ENCODE peak calls at places on chromosomes 11 and 22, in four cellular contexts. N is cardiac muscle cell; E is left lung; T is CD8-positive, alpha-beta T cell. G is an unnamed sample.
A peak's percentile ranks its signal among the peaks of the same experiment; 100 is the strongest.

GRCh38 chr22:30882181-30882771 is 86.3 kb downstream of the MORC2 start:
- DNase-seq in N (no peak), E (no peak), T (no peak), G (no peak)

GRCh38 chr22:40764743-40765441 is 54.3 kb downstream of the SLC25A17 start:
- DNase-seq in N (no peak), E (no peak), T (peak; percentile 25), G (no peak)

GRCh38 chr22:28112548-28113043 is 193.5 kb upstream of the PITPNB start:
- DNase-seq in N (peak; percentile 68), E (no peak), T (no peak), G (no peak)

GRCh38 chr11:131378931-131379330 is 8.5 kb downstream of the NTM start:
- DNase-seq in N (no peak), E (no peak), T (no peak), G (no peak)

GRCh38 chr22:43777204-43777671 is 34.9 kb downstream of the EFCAB6 start:
- DNase-seq in N (no peak), E (no peak), T (no peak), G (no peak)

GRCh38 chr11:74748211-74749126 is at the start of gene RNF169:
- DNase-seq in N (peak; percentile 98), E (peak; percentile 96), T (peak; percentile 90), G (peak; percentile 83)

GRCh38 chr22:19962246-19962908 is 20.8 kb upstream of the TXNRD2 start:
- DNase-seq in N (peak; percentile 89), E (peak; percentile 72), T (peak; percentile 76), G (peak; percentile 50)

GRCh38 chr11:2554338-2555240 is 109.8 kb downstream of the KCNQ1 start:
- DNase-seq in N (no peak), E (peak; percentile 27), T (no peak), G (no peak)

GRCh38 chr11:61816736-61817455 is at the start of gene FADS1:
- DNase-seq in N (peak; percentile 99), E (peak; percentile 92), T (peak; percentile 73), G (peak; percentile 59)

GRCh38 chr11:24496371-24496727 is 504 bp upstream of the LUZP2 start:
- DNase-seq in N (no peak), E (no peak), T (no peak), G (no peak)

GRCh38 chr22:31286360-31287255 is 5.7 kb downstream of the PIK3IP1 start:
- DNase-seq in N (peak; percentile 20), E (peak; percentile 52), T (peak; percentile 77), G (peak; percentile 72)

GRCh38 chr11:12088531-12088930 is 21.9 kb upstream of the MICAL2 start:
- DNase-seq in N (no peak), E (no peak), T (no peak), G (no peak)

GRCh38 chr22:20906387-20906767 is 10.8 kb upstream of the CRKL start:
- DNase-seq in N (no peak), E (no peak), T (no peak), G (no peak)

GRCh38 chr11:8283510-8284272 is 20.0 kb upstream of the LMO1 start:
- DNase-seq in N (peak; percentile 91), E (no peak), T (no peak), G (no peak)

GRCh38 chr11:46315783-46316563 is 31.3 kb upstream of the DGKZ start:
- DNase-seq in N (no peak), E (no peak), T (no peak), G (no peak)

GRCh38 chr11:15471709-15472404 is 357.1 kb downstream of the INSC start:
- DNase-seq in N (no peak), E (no peak), T (no peak), G (no peak)

GRCh38 chr11:94694309-94695060 is 73.7 kb upstream of the AMOTL1 start:
- DNase-seq in N (peak; percentile 28), E (no peak), T (no peak), G (no peak)

GRCh38 chr11:32706985-32707736 is 87.3 kb downstream of the CCDC73 start:
- DNase-seq in N (no peak), E (no peak), T (no peak), G (no peak)

GRCh38 chr11:118398797-118399564 is 2.4 kb upstream of the ATP5MG start:
- DNase-seq in N (no peak), E (no peak), T (peak; percentile 82), G (peak; percentile 35)

GRCh38 chr22:22763512-22763911 is 119.1 kb downstream of the GGTLC2 start:
- DNase-seq in N (no peak), E (no peak), T (no peak), G (no peak)

GRCh38 chr11:118612378-118612777 is 5.0 kb downstream of the PHLDB1 start:
- DNase-seq in N (no peak), E (no peak), T (no peak), G (no peak)

GRCh38 chr11:105609341-105609781 is 512 bp upstream of the GRIA4 start:
- DNase-seq in N (peak; percentile 23), E (no peak), T (no peak), G (no peak)

GRCh38 chr22:42294034-42294985 is 23.9 kb upstream of the TCF20 start:
- DNase-seq in N (peak; percentile 87), E (peak; percentile 52), T (peak; percentile 47), G (peak; percentile 30)

GRCh38 chr11:17298302-17298701 is 21.8 kb downstream of the NUCB2 start:
- DNase-seq in N (no peak), E (no peak), T (peak; percentile 37), G (no peak)

DNA sequence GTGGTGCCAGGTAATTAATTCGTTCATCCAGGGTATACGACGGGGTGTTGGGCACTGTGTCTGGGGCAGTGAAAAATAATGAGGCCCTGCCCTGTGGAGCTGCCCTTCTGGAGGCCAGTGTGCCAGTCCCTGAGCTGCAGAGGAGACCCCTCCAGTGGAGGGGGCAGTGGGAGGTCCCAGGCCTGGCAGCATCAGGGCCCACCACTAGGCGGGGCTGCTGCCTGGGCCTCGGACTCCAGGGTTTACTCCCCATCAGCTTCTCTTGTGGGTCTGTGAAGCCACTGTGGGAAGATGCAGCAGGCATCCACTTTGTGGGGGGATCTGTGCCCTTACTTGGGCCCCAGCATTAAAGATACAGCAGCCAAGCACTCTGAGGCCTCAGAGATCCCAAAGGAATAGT is 17.4 kb upstream of the TMPRSS6 start:
- DNase-seq in N (peak; percentile 19), E (no peak), T (no peak), G (no peak)
- TF ChIP-seq CTCF in N (peak; percentile 33), E (no peak), T (peak; percentile 31), G (peak; percentile 10)

GRCh38 chr11:125455851-125456250 is 40.2 kb downstream of the FEZ1 start:
- DNase-seq in N (no peak), E (no peak), T (no peak), G (no peak)

GRCh38 chr11:125451400-125452124 is 44.5 kb downstream of the FEZ1 start:
- DNase-seq in N (peak; percentile 87), E (no peak), T (no peak), G (no peak)

GRCh38 chr11:125449586-125449985 is 46.5 kb downstream of the FEZ1 start:
- DNase-seq in N (no peak), E (no peak), T (no peak), G (no peak)

GRCh38 chr11:125454047-125454446 is 42.0 kb downstream of the FEZ1 start:
- DNase-seq in N (no peak), E (no peak), T (no peak), G (no peak)

GRCh38 chr11:125452125-125452470 is 44.0 kb downstream of the FEZ1 start:
- DNase-seq in N (no peak), E (no peak), T (no peak), G (no peak)
- H3K27ac ChIP-seq in N (peak overlapping the region; percentile 74), E (peak overlapping the region; percentile 42), T (no peak overlapping the region), G (no peak overlapping the region)

GRCh38 chr11:101326141-101326540 is 196.5 kb upstream of the PGR start:
- DNase-seq in N (no peak), E (no peak), T (no peak), G (no peak)

GRCh38 chr11:101321222-101321621 is 191.6 kb upstream of the PGR start:
- DNase-seq in N (no peak), E (peak; percentile 70), T (no peak), G (no peak)

GRCh38 chr11:101327908-101328307 is 198.3 kb upstream of the PGR start:
- DNase-seq in N (no peak), E (no peak), T (no peak), G (no peak)

DNA sequence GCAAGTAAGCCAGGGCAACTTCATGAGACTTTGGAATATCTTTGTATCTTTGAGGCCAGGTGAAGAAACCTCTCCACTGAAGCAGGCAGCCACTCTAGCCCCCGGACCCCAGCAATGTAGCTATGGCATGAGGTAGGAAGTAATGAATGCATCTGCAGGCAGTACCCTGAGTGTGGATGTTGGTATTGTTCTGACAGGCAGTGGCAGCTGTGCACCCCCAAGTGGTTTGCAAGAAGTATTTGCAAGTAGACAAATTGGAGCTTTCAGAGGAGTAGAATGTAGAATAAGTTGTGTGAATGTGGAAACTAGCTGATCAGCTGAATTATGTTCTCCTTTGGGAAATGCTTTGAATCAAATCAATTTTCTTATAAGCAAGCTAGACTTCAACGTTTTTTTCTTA is 194.4 kb upstream of the PGR start:
- DNase-seq in N (peak; percentile 2), E (no peak), T (no peak), G (no peak)
- TF ChIP-seq CTCF in N (peak; percentile 8), E (no peak), T (no peak), G (no peak)

GRCh38 chr11:128448487-128448886 is 138.9 kb downstream of the ETS1 start:
- DNase-seq in N (no peak), E (no peak), T (no peak), G (no peak)

GRCh38 chr11:128448981-128449713 is 138.2 kb downstream of the ETS1 start:
- DNase-seq in N (no peak), E (no peak), T (no peak), G (no peak)

GRCh38 chr11:128453444-128454336 is 133.7 kb downstream of the ETS1 start:
- DNase-seq in N (no peak), E (peak; percentile 65), T (no peak), G (no peak)

GRCh38 chr11:128450882-128451647 is 136.3 kb downstream of the ETS1 start:
- DNase-seq in N (no peak), E (no peak), T (no peak), G (no peak)

DNA sequence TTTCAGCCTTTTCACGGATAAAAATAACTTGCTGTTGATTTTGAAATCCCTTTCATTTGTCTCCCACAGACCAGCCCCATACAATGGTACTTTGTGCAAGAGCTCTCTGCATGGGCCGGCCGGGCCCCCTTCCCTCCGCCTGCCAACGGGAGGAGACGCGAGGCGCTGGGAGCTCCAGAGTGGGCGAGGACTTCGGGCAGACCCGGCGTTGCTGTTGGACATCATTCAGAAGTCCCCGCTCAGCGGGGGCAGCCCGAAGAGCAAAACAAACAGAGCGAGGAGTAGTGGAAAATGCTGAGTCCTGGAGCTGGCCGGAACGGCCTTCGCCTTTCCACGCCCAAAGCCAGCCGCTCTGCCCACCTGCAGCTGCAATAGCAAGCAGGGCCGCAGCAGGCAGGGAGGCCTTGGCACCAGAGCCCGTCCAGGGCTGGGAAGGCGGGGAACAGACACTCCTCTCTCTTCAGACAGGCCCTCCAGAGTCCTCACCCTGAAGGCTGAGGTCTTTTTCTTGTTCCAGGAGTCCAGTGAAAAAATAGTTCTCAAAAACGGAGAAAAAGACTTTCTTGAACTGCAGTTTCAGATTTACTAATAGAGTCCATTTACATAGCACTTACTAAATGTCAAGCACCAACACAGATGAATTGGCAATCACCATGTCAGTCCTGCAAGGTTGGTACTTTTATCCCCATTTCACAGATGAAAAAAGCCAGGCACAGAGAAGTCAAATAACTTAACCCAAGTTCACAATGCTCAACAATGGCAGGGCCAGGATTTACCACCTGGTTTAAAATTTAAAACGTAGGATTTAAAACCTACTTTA is 135.5 kb downstream of the ETS1 start:
- DNase-seq in N (no peak), E (peak; percentile 81), T (no peak), G (no peak)
- H3K27ac ChIP-seq in N (no peak overlapping the region), E (peak overlapping the region; percentile 4), T (no peak overlapping the region), G (no peak overlapping the region)

DNA sequence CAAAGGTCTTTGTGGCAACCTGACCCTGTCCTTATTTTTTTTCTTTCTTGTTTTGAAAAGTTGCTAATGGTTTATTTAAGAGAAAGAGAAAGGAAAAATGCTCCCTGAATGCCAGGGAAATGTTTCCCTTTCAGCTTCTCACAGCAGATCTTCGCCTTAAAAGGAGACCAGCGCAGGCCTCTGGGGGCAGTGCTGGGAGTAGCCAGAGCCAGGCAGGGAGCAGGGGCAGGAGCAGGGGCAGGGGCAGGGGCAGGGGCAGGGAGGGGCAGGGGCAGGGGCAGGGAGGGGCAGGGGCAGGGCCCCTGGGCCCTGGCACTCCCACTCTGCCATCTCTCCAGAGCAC is 5.1 kb downstream of the MOB2 start:
- DNase-seq in N (no peak), E (no peak), T (no peak), G (no peak)
- TF ChIP-seq CTCF in N (no peak), E (no peak), T (no peak), G (no peak)